ENCODE peak calls at places on chromosomes 16 and 17, in four cellular contexts. One of them, this sample, is unnamed.

GRCh38 chr16:12160249-12160648 is 183.7 kb downstream of the SNX29 start:
- DNase-seq in GM12878: no peak
- DNase-seq in K562: no peak
- DNase-seq in HL-60: no peak
- DNase-seq in this sample: no peak

GRCh38 chr17:50266384-50267073 is 7.7 kb upstream of the TMEM92 start:
- DNase-seq in HL-60: no peak
- DNase-seq in GM12878: no peak
- DNase-seq in K562: peak; percentile 9
- DNase-seq in this sample: no peak

GRCh38 chr16:51624083-51624775 is 473.2 kb upstream of the SALL1 start:
- DNase-seq in K562: no peak
- DNase-seq in GM12878: no peak
- DNase-seq in HL-60: no peak
- DNase-seq in this sample: no peak

GRCh38 chr17:83103200-83103937 is 24.0 kb downstream of the METRNL start:
- DNase-seq in GM12878: no peak
- DNase-seq in HL-60: no peak
- DNase-seq in K562: peak; percentile 93
- DNase-seq in this sample: no peak

GRCh38 chr16:72264776-72265175 is 92.8 kb upstream of the PMFBP1 start:
- DNase-seq in GM12878: no peak
- DNase-seq in HL-60: no peak
- DNase-seq in K562: no peak
- DNase-seq in this sample: no peak

GRCh38 chr16:69404275-69404805 is 18.5 kb upstream of the TERF2 start:
- DNase-seq in HL-60: no peak
- DNase-seq in GM12878: no peak
- DNase-seq in K562: peak; percentile 67
- DNase-seq in this sample: no peak

GRCh38 chr17:50986989-50987660 is 121.0 kb upstream of the TOB1 start:
- DNase-seq in HL-60: no peak
- DNase-seq in GM12878: no peak
- DNase-seq in K562: no peak
- DNase-seq in this sample: no peak

GRCh38 chr16:81237282-81237681 is 1.2 kb upstream of the BCO1 start:
- DNase-seq in HL-60: no peak
- DNase-seq in K562: no peak
- DNase-seq in GM12878: no peak
- DNase-seq in this sample: no peak

GRCh38 chr17:56185905-56186783 is 32.9 kb downstream of the ANKFN1 start:
- DNase-seq in K562: no peak
- DNase-seq in GM12878: no peak
- DNase-seq in HL-60: no peak
- DNase-seq in this sample: no peak

GRCh38 chr16:88320947-88321634 is 61.7 kb upstream of the ZNF469 start:
- DNase-seq in K562: peak; percentile 76
- DNase-seq in GM12878: no peak
- DNase-seq in HL-60: no peak
- DNase-seq in this sample: no peak

GRCh38 chr16:69904495-69905170 is 46.5 kb upstream of the CLEC18A start:
- DNase-seq in HL-60: no peak
- DNase-seq in K562: peak; percentile 37
- DNase-seq in GM12878: no peak
- DNase-seq in this sample: no peak

GRCh38 chr16:85206472-85207356 is 94.4 kb upstream of the CIBAR2 start:
- DNase-seq in GM12878: no peak
- DNase-seq in HL-60: no peak
- DNase-seq in K562: no peak
- DNase-seq in this sample: no peak

GRCh38 chr16:66324785-66325184 is 41.7 kb upstream of the CDH5 start:
- DNase-seq in K562: peak; percentile 37
- DNase-seq in HL-60: no peak
- DNase-seq in GM12878: no peak
- DNase-seq in this sample: no peak

GRCh38 chr17:41792835-41793748 is 6.6 kb upstream of the JUP start:
- DNase-seq in HL-60: no peak
- DNase-seq in GM12878: no peak
- DNase-seq in K562: peak; percentile 77
- DNase-seq in this sample: no peak

GRCh38 chr17:27797390-27798091 is 2.8 kb downstream of the NOS2 start:
- DNase-seq in GM12878: no peak
- DNase-seq in HL-60: no peak
- DNase-seq in K562: no peak
- DNase-seq in this sample: no peak

GRCh38 chr17:3295632-3296031 is 2.5 kb downstream of the OR3A1 start:
- DNase-seq in GM12878: no peak
- DNase-seq in HL-60: no peak
- DNase-seq in K562: no peak
- DNase-seq in this sample: no peak

GRCh38 chr17:38460716-38461650 is 32.7 kb downstream of the ARHGAP23 start:
- DNase-seq in HL-60: no peak
- DNase-seq in K562: peak; percentile 19
- DNase-seq in GM12878: no peak
- DNase-seq in this sample: no peak

GRCh38 chr17:6548578-6549330 is 7.6 kb downstream of the PITPNM3 start:
- DNase-seq in GM12878: peak; percentile 28
- DNase-seq in HL-60: no peak
- DNase-seq in K562: no peak
- DNase-seq in this sample: no peak

GRCh38 chr16:69180011-69180338 is 7.0 kb upstream of the SNTB2 start:
- DNase-seq in K562: no peak
- DNase-seq in HL-60: no peak
- DNase-seq in GM12878: no peak
- DNase-seq in this sample: no peak

GRCh38 chr17:70621593-70621992 is 452.3 kb downstream of the KCNJ2 start:
- DNase-seq in GM12878: no peak
- DNase-seq in HL-60: no peak
- DNase-seq in K562: no peak
- DNase-seq in this sample: no peak

GRCh38 chr17:82317394-82318168 is at the start of gene CD7:
- DNase-seq in GM12878: no peak
- DNase-seq in HL-60: no peak
- DNase-seq in K562: no peak
- DNase-seq in this sample: no peak

GRCh38 chr16:49766280-49766679 is 89.6 kb downstream of the ZNF423 start:
- DNase-seq in GM12878: no peak
- DNase-seq in K562: no peak
- DNase-seq in HL-60: no peak
- DNase-seq in this sample: no peak

GRCh38 chr16:49767998-49768397 is 87.9 kb downstream of the ZNF423 start:
- DNase-seq in K562: no peak
- DNase-seq in HL-60: no peak
- DNase-seq in GM12878: no peak
- DNase-seq in this sample: no peak

GRCh38 chr16:49763826-49764225 is 92.1 kb downstream of the ZNF423 start:
- DNase-seq in HL-60: no peak
- DNase-seq in GM12878: no peak
- DNase-seq in K562: no peak
- DNase-seq in this sample: no peak

DNA sequence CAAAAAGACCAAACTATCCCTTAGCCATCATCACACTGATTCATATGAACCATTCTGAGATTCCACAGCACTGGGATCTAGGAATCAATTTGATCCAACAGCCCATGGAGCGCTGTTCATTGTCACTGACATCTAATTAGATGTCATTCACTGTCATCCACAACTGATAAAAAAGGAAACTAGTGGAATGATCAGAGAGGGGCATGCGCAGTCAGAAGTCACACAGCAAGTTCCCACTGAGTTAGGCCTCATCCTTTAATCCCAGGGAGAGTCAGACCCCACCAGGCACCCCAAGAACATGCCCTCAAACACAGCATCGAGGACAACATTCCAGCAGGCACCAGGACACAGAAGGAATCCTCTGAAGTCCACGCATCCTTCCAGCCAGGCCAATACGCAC is 88.5 kb downstream of the ZNF423 start:
- DNase-seq in HL-60: no peak
- DNase-seq in K562: no peak
- DNase-seq in GM12878: no peak
- DNase-seq in this sample: no peak
- TF ChIP-seq SPI1 in HL-60: no peak
- TF ChIP-seq SPI1 in K562: no peak
- TF ChIP-seq SPI1 in GM12878: no peak
- TF ChIP-seq SPI1 in this sample: no peak

GRCh38 chr16:9007177-9007794 is 43.6 kb upstream of the USP7 start:
- DNase-seq in GM12878: no peak
- DNase-seq in HL-60: no peak
- DNase-seq in K562: peak; percentile 59
- DNase-seq in this sample: no peak
- TF ChIP-seq SPI1 in GM12878: no peak
- TF ChIP-seq SPI1 in HL-60: no peak
- TF ChIP-seq SPI1 in K562: no peak
- TF ChIP-seq SPI1 in this sample: no peak

DNA sequence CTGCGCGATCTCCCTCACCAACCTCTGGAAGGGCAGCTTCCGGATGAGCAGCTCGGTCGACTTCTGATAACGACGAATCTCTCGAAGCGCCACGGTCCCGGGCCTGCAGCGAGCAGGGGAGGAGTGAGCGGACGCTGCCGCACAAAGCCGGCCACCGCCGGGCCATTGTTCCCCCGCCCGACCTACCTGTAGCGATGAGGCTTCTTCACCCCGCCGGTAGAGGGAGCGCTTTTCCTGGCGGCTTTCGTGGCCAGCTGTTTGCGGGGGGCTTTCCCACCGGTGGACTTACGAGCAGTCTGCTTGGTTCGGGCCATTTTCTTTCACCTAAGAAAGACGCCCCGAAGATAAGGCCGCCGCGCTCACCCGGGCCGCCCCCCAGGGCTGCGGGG is 5.8 kb upstream of the UNK start:
- DNase-seq in GM12878: no peak
- DNase-seq in K562: no peak
- DNase-seq in HL-60: no peak
- DNase-seq in this sample: no peak
- TF ChIP-seq SPI1 in GM12878: no peak
- TF ChIP-seq SPI1 in K562: no peak
- TF ChIP-seq SPI1 in HL-60: no peak
- TF ChIP-seq SPI1 in this sample: no peak

GRCh38 chr16:58485184-58485887 is 14.6 kb upstream of the NDRG4 start:
- DNase-seq in HL-60: no peak
- DNase-seq in K562: no peak
- DNase-seq in GM12878: no peak
- DNase-seq in this sample: no peak

GRCh38 chr16:58481931-58482330 is 18.0 kb upstream of the NDRG4 start:
- DNase-seq in GM12878: no peak
- DNase-seq in K562: no peak
- DNase-seq in HL-60: no peak
- DNase-seq in this sample: no peak

GRCh38 chr16:58478427-58478826 is 21.5 kb upstream of the NDRG4 start:
- DNase-seq in K562: no peak
- DNase-seq in GM12878: no peak
- DNase-seq in HL-60: no peak
- DNase-seq in this sample: no peak

GRCh38 chr16:58476791-58477190 is 23.2 kb upstream of the NDRG4 start:
- DNase-seq in GM12878: no peak
- DNase-seq in K562: no peak
- DNase-seq in HL-60: no peak
- DNase-seq in this sample: no peak

GRCh38 chr16:58481226-58481869 is 18.6 kb upstream of the NDRG4 start:
- DNase-seq in K562: no peak
- DNase-seq in GM12878: no peak
- DNase-seq in HL-60: no peak
- DNase-seq in this sample: no peak
- TF ChIP-seq SPI1 in K562: peak; percentile 15
- TF ChIP-seq SPI1 in GM12878: no peak
- TF ChIP-seq SPI1 in HL-60: no peak
- TF ChIP-seq SPI1 in this sample: no peak

This sample was measured in GM12891.